ENCODE peak calls at places on chromosome 14, in ten cellular contexts. One of them, this sample, is unnamed. For H3K27me3, the result is how much of the 10 kb centered on the place peaks cover.

GRCh38 chr14:88468396-88468795 is 82.9 kb downstream of the SPATA7 start:
- DNase-seq in K562: no peak
- DNase-seq in fibroblast of lung: peak
- DNase-seq in GM23248: peak
- DNase-seq in GM23338: no peak
- DNase-seq in HCT116: no peak
- DNase-seq in hepatocyte: no peak
- DNase-seq in PC-3: peak
- DNase-seq in MM.1S: no peak
- DNase-seq in astrocyte: peak
- DNase-seq in this sample: peak

GRCh38 chr14:86780461-86780860 is 1212.5 kb downstream of the GALC start:
- DNase-seq in K562: no peak
- DNase-seq in fibroblast of lung: no peak
- DNase-seq in GM23248: no peak
- DNase-seq in GM23338: no peak
- DNase-seq in HCT116: no peak
- DNase-seq in hepatocyte: no peak
- DNase-seq in PC-3: no peak
- DNase-seq in MM.1S: no peak
- DNase-seq in astrocyte: no peak
- DNase-seq in this sample: no peak

GRCh38 chr14:105641075-105641937 is 114.9 kb downstream of the TMEM121 start:
- DNase-seq in K562: no peak
- DNase-seq in fibroblast of lung: no peak
- DNase-seq in GM23248: no peak
- DNase-seq in GM23338: no peak
- DNase-seq in HCT116: no peak
- DNase-seq in hepatocyte: no peak
- DNase-seq in PC-3: no peak
- DNase-seq in MM.1S: no peak
- DNase-seq in astrocyte: no peak
- DNase-seq in this sample: no peak

GRCh38 chr14:58718226-58718625 is 80.5 kb downstream of the DACT1 start:
- DNase-seq in K562: no peak
- DNase-seq in fibroblast of lung: no peak
- DNase-seq in GM23248: no peak
- DNase-seq in GM23338: no peak
- DNase-seq in HCT116: no peak
- DNase-seq in hepatocyte: no peak
- DNase-seq in PC-3: no peak
- DNase-seq in MM.1S: no peak
- DNase-seq in astrocyte: no peak
- DNase-seq in this sample: no peak

GRCh38 chr14:90714811-90715210 is 101.4 kb downstream of the TTC7B start:
- DNase-seq in K562: no peak
- DNase-seq in fibroblast of lung: peak
- DNase-seq in GM23248: peak
- DNase-seq in GM23338: no peak
- DNase-seq in HCT116: no peak
- DNase-seq in hepatocyte: no peak
- DNase-seq in PC-3: no peak
- DNase-seq in MM.1S: no peak
- DNase-seq in astrocyte: peak
- DNase-seq in this sample: peak

GRCh38 chr14:68789798-68790655 is 2.8 kb downstream of the ZFP36L1 start:
- DNase-seq in K562: no peak
- DNase-seq in fibroblast of lung: peak
- DNase-seq in GM23248: peak
- DNase-seq in GM23338: peak
- DNase-seq in HCT116: no peak
- DNase-seq in hepatocyte: peak
- DNase-seq in PC-3: no peak
- DNase-seq in MM.1S: no peak
- DNase-seq in astrocyte: no peak
- DNase-seq in this sample: peak

GRCh38 chr14:106044949-106045596 is 518.7 kb downstream of the TMEM121 start:
- DNase-seq in K562: peak
- DNase-seq in fibroblast of lung: no peak
- DNase-seq in GM23248: peak
- DNase-seq in GM23338: peak
- DNase-seq in HCT116: peak
- DNase-seq in hepatocyte: no peak
- DNase-seq in PC-3: no peak
- DNase-seq in MM.1S: no peak
- DNase-seq in astrocyte: no peak
- DNase-seq in this sample: no peak

GRCh38 chr14:56206576-56206975 is 88.4 kb downstream of the PELI2 start:
- DNase-seq in K562: no peak
- DNase-seq in fibroblast of lung: no peak
- DNase-seq in GM23248: no peak
- DNase-seq in GM23338: no peak
- DNase-seq in HCT116: no peak
- DNase-seq in hepatocyte: no peak
- DNase-seq in PC-3: no peak
- DNase-seq in MM.1S: no peak
- DNase-seq in astrocyte: no peak
- DNase-seq in this sample: no peak

GRCh38 chr14:100612879-100613455 is 25.8 kb upstream of the BEGAIN start:
- DNase-seq in K562: no peak
- DNase-seq in fibroblast of lung: no peak
- DNase-seq in GM23248: no peak
- DNase-seq in GM23338: no peak
- DNase-seq in HCT116: no peak
- DNase-seq in hepatocyte: no peak
- DNase-seq in PC-3: no peak
- DNase-seq in MM.1S: no peak
- DNase-seq in astrocyte: no peak
- DNase-seq in this sample: no peak

GRCh38 chr14:97776890-97777564 is 979.8 kb downstream of the VRK1 start:
- DNase-seq in K562: no peak
- DNase-seq in fibroblast of lung: no peak
- DNase-seq in GM23248: no peak
- DNase-seq in GM23338: no peak
- DNase-seq in HCT116: no peak
- DNase-seq in hepatocyte: no peak
- DNase-seq in PC-3: peak
- DNase-seq in MM.1S: no peak
- DNase-seq in astrocyte: no peak
- DNase-seq in this sample: no peak

GRCh38 chr14:20998674-20999366 is at the start of gene SLC39A2:
- DNase-seq in K562: peak
- DNase-seq in fibroblast of lung: peak
- DNase-seq in GM23248: peak
- DNase-seq in GM23338: peak
- DNase-seq in HCT116: peak
- DNase-seq in hepatocyte: peak
- DNase-seq in PC-3: peak
- DNase-seq in MM.1S: no peak
- DNase-seq in astrocyte: peak
- DNase-seq in this sample: peak

GRCh38 chr14:22558221-22558913 is 30.7 kb downstream of the DAD1 start:
- DNase-seq in K562: peak
- DNase-seq in fibroblast of lung: no peak
- DNase-seq in GM23248: no peak
- DNase-seq in GM23338: peak
- DNase-seq in HCT116: no peak
- DNase-seq in hepatocyte: no peak
- DNase-seq in PC-3: no peak
- DNase-seq in MM.1S: no peak
- DNase-seq in astrocyte: no peak
- DNase-seq in this sample: no peak

DNA sequence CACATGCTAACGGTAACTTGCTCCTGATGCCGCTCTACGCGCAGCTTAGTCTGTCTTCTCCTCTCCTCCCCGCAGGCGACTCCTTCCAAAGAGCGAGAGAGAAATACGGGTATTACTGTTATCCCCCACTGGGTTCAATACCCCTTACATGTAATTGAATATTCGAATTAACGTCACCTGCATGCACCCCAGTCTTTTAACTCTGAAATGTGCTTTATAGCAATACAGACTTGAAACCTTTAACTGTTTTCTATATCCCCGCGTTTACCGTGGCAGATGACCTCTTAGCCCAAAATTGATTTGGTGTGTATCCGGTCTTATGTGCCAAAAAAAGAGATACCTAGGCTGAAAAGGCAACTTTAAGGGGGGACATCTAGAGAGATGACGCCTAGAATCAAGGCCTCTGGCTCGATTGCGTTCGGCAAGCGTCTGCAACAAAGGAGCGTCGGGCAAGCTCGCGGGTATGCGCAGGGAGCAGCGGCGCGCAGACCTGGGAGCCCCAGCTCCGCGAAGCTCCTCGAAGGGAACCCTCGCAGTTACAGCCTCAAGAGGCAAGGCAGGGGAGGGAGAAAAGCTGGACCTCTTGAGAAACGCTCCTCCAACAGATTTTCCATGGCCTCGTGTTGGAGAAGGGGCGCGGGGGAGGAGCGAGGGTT is 6.8 kb upstream of the FOXG1 start:
- DNase-seq in K562: no peak
- DNase-seq in fibroblast of lung: no peak
- DNase-seq in GM23248: no peak
- DNase-seq in GM23338: peak
- DNase-seq in HCT116: no peak
- DNase-seq in hepatocyte: no peak
- DNase-seq in PC-3: no peak
- DNase-seq in MM.1S: no peak
- DNase-seq in astrocyte: no peak
- DNase-seq in this sample: no peak
- TF ChIP-seq EZH2 in K562: no peak
- TF ChIP-seq EZH2 in fibroblast of lung: peak
- TF ChIP-seq EZH2 in GM23248: no peak
- TF ChIP-seq EZH2 in GM23338: peak
- TF ChIP-seq EZH2 in HCT116: no peak
- TF ChIP-seq EZH2 in hepatocyte: peak
- TF ChIP-seq EZH2 in PC-3: no peak
- TF ChIP-seq EZH2 in MM.1S: no peak
- TF ChIP-seq EZH2 in astrocyte: peak
- TF ChIP-seq EZH2 in this sample: peak

GRCh38 chr14:24397639-24398297 is 1.0 kb upstream of the NYNRIN start:
- DNase-seq in K562: no peak
- DNase-seq in fibroblast of lung: no peak
- DNase-seq in GM23248: no peak
- DNase-seq in GM23338: no peak
- DNase-seq in HCT116: no peak
- DNase-seq in hepatocyte: no peak
- DNase-seq in PC-3: no peak
- DNase-seq in MM.1S: no peak
- DNase-seq in astrocyte: no peak
- DNase-seq in this sample: no peak

GRCh38 chr14:24401810-24402702 is 3.3 kb downstream of the NYNRIN start:
- DNase-seq in K562: no peak
- DNase-seq in fibroblast of lung: no peak
- DNase-seq in GM23248: no peak
- DNase-seq in GM23338: no peak
- DNase-seq in HCT116: no peak
- DNase-seq in hepatocyte: no peak
- DNase-seq in PC-3: no peak
- DNase-seq in MM.1S: no peak
- DNase-seq in astrocyte: no peak
- DNase-seq in this sample: no peak

GRCh38 chr14:24398298-24398942 is 383 bp upstream of the NYNRIN start:
- DNase-seq in K562: no peak
- DNase-seq in fibroblast of lung: peak
- DNase-seq in GM23248: no peak
- DNase-seq in GM23338: peak
- DNase-seq in HCT116: no peak
- DNase-seq in hepatocyte: peak
- DNase-seq in PC-3: no peak
- DNase-seq in MM.1S: no peak
- DNase-seq in astrocyte: no peak
- DNase-seq in this sample: no peak

GRCh38 chr14:24398943-24399801 is at the start of gene NYNRIN:
- DNase-seq in K562: peak
- DNase-seq in fibroblast of lung: no peak
- DNase-seq in GM23248: peak
- DNase-seq in GM23338: peak
- DNase-seq in HCT116: no peak
- DNase-seq in hepatocyte: peak
- DNase-seq in PC-3: no peak
- DNase-seq in MM.1S: no peak
- DNase-seq in astrocyte: peak
- DNase-seq in this sample: no peak

DNA sequence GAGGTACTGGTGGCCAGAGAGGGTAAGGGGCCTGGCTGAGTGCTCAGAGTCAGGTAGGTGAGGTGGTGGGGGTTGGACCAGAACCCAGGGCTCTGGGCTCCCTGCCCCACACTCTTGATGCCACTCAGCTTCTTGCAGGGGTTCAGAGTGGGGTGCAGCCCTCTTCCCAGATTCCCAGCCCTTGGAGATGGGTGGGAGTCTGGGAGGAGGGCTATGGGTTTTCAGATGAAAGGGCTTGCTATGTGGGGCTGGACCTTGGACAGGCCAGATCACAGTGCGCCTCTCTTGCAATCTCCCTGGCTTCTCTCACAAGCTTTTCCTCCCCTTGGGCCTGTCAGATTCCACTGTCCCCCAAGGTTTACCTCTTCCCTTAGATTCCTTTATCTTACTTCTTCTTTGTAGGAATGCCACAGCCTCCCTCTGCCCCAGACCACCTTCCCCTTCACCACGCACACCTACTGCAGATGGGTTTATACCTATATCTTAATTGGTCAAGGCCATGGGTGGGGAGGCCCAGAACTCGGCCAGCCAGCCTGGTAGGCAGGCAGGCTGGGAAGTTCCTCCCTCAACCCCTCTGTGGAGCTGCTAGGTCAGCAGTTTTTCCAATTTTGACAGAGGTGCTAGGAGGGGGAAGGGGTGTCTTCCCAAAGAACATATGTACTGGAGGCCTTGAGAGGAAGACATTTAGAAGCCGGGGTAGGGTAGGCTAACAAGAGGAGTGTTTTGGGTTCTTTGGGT is 1.3 kb downstream of the NYNRIN start:
- DNase-seq in K562: no peak
- DNase-seq in fibroblast of lung: peak
- DNase-seq in GM23248: no peak
- DNase-seq in GM23338: no peak
- DNase-seq in HCT116: no peak
- DNase-seq in hepatocyte: no peak
- DNase-seq in PC-3: no peak
- DNase-seq in MM.1S: no peak
- DNase-seq in astrocyte: no peak
- DNase-seq in this sample: no peak
- H3K27me3 ChIP-seq in K562: under half
- H3K27me3 ChIP-seq in fibroblast of lung: under half
- H3K27me3 ChIP-seq in GM23248: under half
- H3K27me3 ChIP-seq in GM23338: under half
- H3K27me3 ChIP-seq in HCT116: under half
- H3K27me3 ChIP-seq in hepatocyte: under half
- H3K27me3 ChIP-seq in PC-3: under half
- H3K27me3 ChIP-seq in MM.1S: under half
- H3K27me3 ChIP-seq in astrocyte: under half
- H3K27me3 ChIP-seq in this sample: under half

GRCh38 chr14:81435578-81436295 is 35.6 kb upstream of the STON2 start:
- DNase-seq in K562: peak
- DNase-seq in fibroblast of lung: peak
- DNase-seq in GM23248: peak
- DNase-seq in GM23338: peak
- DNase-seq in HCT116: no peak
- DNase-seq in hepatocyte: peak
- DNase-seq in PC-3: peak
- DNase-seq in MM.1S: peak
- DNase-seq in astrocyte: no peak
- DNase-seq in this sample: peak
- TF ChIP-seq EZH2 in K562: no peak
- TF ChIP-seq EZH2 in fibroblast of lung: peak
- TF ChIP-seq EZH2 in GM23248: peak
- TF ChIP-seq EZH2 in GM23338: no peak
- TF ChIP-seq EZH2 in HCT116: no peak
- TF ChIP-seq EZH2 in hepatocyte: no peak
- TF ChIP-seq EZH2 in PC-3: no peak
- TF ChIP-seq EZH2 in MM.1S: no peak
- TF ChIP-seq EZH2 in astrocyte: peak
- TF ChIP-seq EZH2 in this sample: no peak

GRCh38 chr14:50726372-50727107 is 58.4 kb upstream of the SAV1 start:
- DNase-seq in K562: no peak
- DNase-seq in fibroblast of lung: peak
- DNase-seq in GM23248: peak
- DNase-seq in GM23338: no peak
- DNase-seq in HCT116: no peak
- DNase-seq in hepatocyte: no peak
- DNase-seq in PC-3: peak
- DNase-seq in MM.1S: no peak
- DNase-seq in astrocyte: peak
- DNase-seq in this sample: peak
- H3K27me3 ChIP-seq in K562: under half
- H3K27me3 ChIP-seq in fibroblast of lung: under half
- H3K27me3 ChIP-seq in GM23248: under half
- H3K27me3 ChIP-seq in GM23338: under half
- H3K27me3 ChIP-seq in HCT116: under half
- H3K27me3 ChIP-seq in hepatocyte: under half
- H3K27me3 ChIP-seq in PC-3: under half
- H3K27me3 ChIP-seq in MM.1S: under half
- H3K27me3 ChIP-seq in astrocyte: under half
- H3K27me3 ChIP-seq in this sample: under half